ENCODE peak calls at places on chromosomes 11 and 22, in five cellular contexts. C, M, S, A and X are unnamed samples.

GRCh38 chr22:30459206-30460052 is 12.4 kb downstream of the SEC14L3 start:
- DNase-seq in C (peak; percentile 26), M (no peak), S (peak; percentile 25), A (no peak), X (peak; percentile 58)

GRCh38 chr11:47399860-47400812 is 8.3 kb upstream of the SLC39A13 start:
- DNase-seq in C (no peak), M (no peak), S (no peak), A (no peak), X (no peak)

GRCh38 chr11:72561856-72562255 is 112.4 kb downstream of the PDE2A start:
- DNase-seq in C (no peak), M (no peak), S (peak; percentile 32), A (no peak), X (peak; percentile 39)

GRCh38 chr11:126232683-126233082 is 21.1 kb downstream of the FAM118B start:
- DNase-seq in C (no peak), M (no peak), S (no peak), A (no peak), X (no peak)

GRCh38 chr22:36823177-36823839 is 6.5 kb upstream of the PVALB start:
- DNase-seq in C (peak; percentile 5), M (no peak), S (no peak), A (peak; percentile 23), X (no peak)

GRCh38 chr11:66233301-66233700 is 35.1 kb upstream of the RAB1B start:
- DNase-seq in C (no peak), M (no peak), S (no peak), A (no peak), X (no peak)

GRCh38 chr11:105466582-105467228 is 143.2 kb upstream of the GRIA4 start:
- DNase-seq in C (peak; percentile 85), M (no peak), S (peak; percentile 61), A (peak; percentile 58), X (peak; percentile 73)

GRCh38 chr22:21641417-21641794 is 696 bp upstream of the SDF2L1 start:
- DNase-seq in C (peak; percentile 55), M (no peak), S (peak; percentile 65), A (no peak), X (peak; percentile 39)

GRCh38 chr11:44604171-44604581 is 38.7 kb downstream of the CD82 start:
- DNase-seq in C (peak; percentile 53), M (no peak), S (no peak), A (peak; percentile 28), X (peak; percentile 31)

GRCh38 chr22:44403930-44404329 is 91.2 kb upstream of the SHISAL1 start:
- DNase-seq in C (no peak), M (no peak), S (no peak), A (no peak), X (no peak)

GRCh38 chr11:66985508-66986177 is 10.5 kb downstream of the C11orf86 start:
- DNase-seq in C (no peak), M (no peak), S (no peak), A (no peak), X (no peak)

GRCh38 chr22:42294034-42294985 is 23.9 kb upstream of the TCF20 start:
- DNase-seq in C (peak; percentile 41), M (no peak), S (peak; percentile 69), A (peak; percentile 12), X (peak; percentile 68)

GRCh38 chr11:56183459-56183858 is 7.0 kb downstream of the OR5J2 start:
- DNase-seq in C (no peak), M (no peak), S (no peak), A (no peak), X (no peak)

GRCh38 chr11:68212421-68213134 is 518 bp downstream of the KMT5B start:
- DNase-seq in C (peak; percentile 75), M (peak; percentile 31), S (peak; percentile 87), A (peak; percentile 56), X (peak; percentile 73)

GRCh38 chr11:78841451-78842060 is 266.9 kb upstream of the NARS2 start:
- DNase-seq in C (peak; percentile 46), M (no peak), S (peak; percentile 23), A (no peak), X (peak; percentile 67)

GRCh38 chr11:74462009-74462408 is 5.3 kb downstream of the KCNE3 start:
- DNase-seq in C (no peak), M (no peak), S (peak; percentile 83), A (no peak), X (no peak)

GRCh38 chr11:119236490-119236889 is 30.4 kb downstream of the CBL start:
- DNase-seq in C (peak; percentile 72), M (no peak), S (peak; percentile 17), A (peak; percentile 15), X (peak; percentile 55)

GRCh38 chr11:44634401-44635281 is 69.2 kb downstream of the CD82 start:
- DNase-seq in C (peak; percentile 79), M (no peak), S (peak; percentile 71), A (peak; percentile 69), X (peak; percentile 66)

GRCh38 chr11:35836185-35836584 is 107.7 kb upstream of the LDLRAD3 start:
- DNase-seq in C (no peak), M (no peak), S (no peak), A (no peak), X (no peak)

GRCh38 chr11:109641549-109641948 is 219.6 kb downstream of the C11orf87 start:
- DNase-seq in C (peak; percentile 38), M (peak; percentile 14), S (peak; percentile 35), A (peak; percentile 47), X (peak; percentile 71)

GRCh38 chr11:78262710-78263109 is 74.0 kb downstream of the USP35 start:
- DNase-seq in C (peak; percentile 29), M (no peak), S (no peak), A (no peak), X (no peak)

GRCh38 chr22:19876314-19876940 is 21.8 kb upstream of the GNB1L start:
- DNase-seq in C (no peak), M (no peak), S (peak; percentile 41), A (no peak), X (no peak)

GRCh38 chr11:73288197-73288872 is 16.2 kb downstream of the P2RY6 start:
- DNase-seq in C (no peak), M (no peak), S (no peak), A (no peak), X (no peak)

GRCh38 chr11:75513250-75513649 is 12.5 kb downstream of the GDPD5 start:
- DNase-seq in C (peak; percentile 92), M (no peak), S (peak; percentile 36), A (peak; percentile 54), X (no peak)

GRCh38 chr11:101478587-101479375 is 105.0 kb downstream of the TRPC6 start:
- DNase-seq in C (no peak), M (no peak), S (no peak), A (no peak), X (peak; percentile 70)

GRCh38 chr22:50507991-50508884 is at the start of gene NCAPH2:
- DNase-seq in C (peak; percentile 95), M (peak; percentile 76), S (peak; percentile 98), A (peak; percentile 83), X (peak; percentile 98)

GRCh38 chr11:7246179-7246578 is 5.5 kb upstream of the SYT9 start:
- DNase-seq in C (no peak), M (no peak), S (no peak), A (no peak), X (peak; percentile 70)

GRCh38 chr11:97078443-97078842 is 688.6 kb downstream of the JRKL start:
- DNase-seq in C (no peak), M (no peak), S (no peak), A (no peak), X (no peak)

GRCh38 chr11:34926101-34926830 is 9.8 kb downstream of the PDHX start:
- DNase-seq in C (peak; percentile 62), M (peak; percentile 16), S (peak; percentile 74), A (peak; percentile 33), X (peak; percentile 56)

GRCh38 chr11:120306519-120307242 is 18.4 kb upstream of the TLCD5 start:
- DNase-seq in C (peak; percentile 91), M (peak; percentile 71), S (peak; percentile 85), A (peak; percentile 89), X (peak; percentile 96)
- TF ChIP-seq CTCF in C (peak; percentile 62), M (peak; percentile 77), S (peak; percentile 69), A (peak; percentile 59), X (peak; percentile 79)

DNA sequence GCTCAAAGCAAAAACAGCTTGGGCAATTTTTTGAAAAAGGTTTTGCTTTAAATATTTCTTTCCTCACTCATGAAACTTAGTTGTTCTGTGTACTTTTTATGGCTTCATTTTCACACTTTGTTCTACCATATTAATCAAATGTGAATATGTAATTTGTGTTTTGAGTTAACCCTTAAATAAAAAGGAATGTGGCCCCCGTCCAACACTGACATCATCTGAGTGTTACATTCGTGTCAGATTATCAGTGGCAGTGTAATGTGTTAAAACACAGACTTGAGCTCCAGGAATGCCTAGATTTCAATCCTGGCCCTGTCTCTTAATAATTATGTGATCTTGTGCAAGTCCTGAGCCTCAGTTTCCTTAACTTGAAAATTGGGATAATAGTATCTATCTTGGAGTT is 5.6 kb downstream of the RTN3 start:
- DNase-seq in C (no peak), M (no peak), S (no peak), A (no peak), X (no peak)
- H3K4me3 ChIP-seq in C (no peak overlapping the region), M (no peak overlapping the region), S (no peak overlapping the region), A (no peak overlapping the region), X (no peak overlapping the region)

DNA sequence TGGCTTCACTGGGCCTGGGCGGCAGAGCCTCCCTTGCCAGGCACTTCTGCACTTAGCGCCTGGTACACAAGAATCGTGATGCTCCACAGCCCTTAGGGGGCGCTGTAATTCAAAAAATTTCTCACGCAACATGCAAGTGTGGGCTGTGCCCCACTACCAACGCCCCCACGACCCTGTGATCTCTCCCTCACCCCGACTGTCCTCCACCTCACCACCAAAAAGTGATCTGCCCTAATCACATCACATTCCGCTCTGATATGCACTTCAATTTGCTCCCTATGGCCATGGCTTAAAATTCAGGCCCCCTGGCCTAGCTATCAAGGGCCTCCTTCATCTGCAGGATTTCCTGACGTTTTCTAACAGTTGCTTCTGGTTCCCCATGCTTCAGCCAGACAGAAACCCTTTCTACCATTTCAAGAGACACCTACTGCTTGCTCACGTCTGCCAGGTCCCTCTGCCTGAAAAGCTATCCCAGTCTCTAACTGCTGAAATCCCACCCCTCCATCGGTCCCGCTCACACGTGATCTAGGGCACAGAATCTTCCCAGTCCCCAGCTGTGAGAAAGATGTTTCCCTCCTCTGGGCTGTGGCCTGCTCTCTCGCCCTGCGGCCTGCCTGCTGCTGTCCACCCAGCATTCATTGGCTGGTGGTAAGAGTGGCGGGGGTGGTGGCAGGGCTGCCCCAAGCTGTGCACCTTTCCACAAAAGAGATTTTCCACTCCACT is 27.9 kb upstream of the LRRC32 start:
- DNase-seq in C (no peak), M (no peak), S (no peak), A (no peak), X (peak; percentile 27)
- TF ChIP-seq CTCF in C (peak; percentile 18), M (peak; percentile 23), S (peak; percentile 29), A (peak; percentile 20), X (peak; percentile 7)

DNA sequence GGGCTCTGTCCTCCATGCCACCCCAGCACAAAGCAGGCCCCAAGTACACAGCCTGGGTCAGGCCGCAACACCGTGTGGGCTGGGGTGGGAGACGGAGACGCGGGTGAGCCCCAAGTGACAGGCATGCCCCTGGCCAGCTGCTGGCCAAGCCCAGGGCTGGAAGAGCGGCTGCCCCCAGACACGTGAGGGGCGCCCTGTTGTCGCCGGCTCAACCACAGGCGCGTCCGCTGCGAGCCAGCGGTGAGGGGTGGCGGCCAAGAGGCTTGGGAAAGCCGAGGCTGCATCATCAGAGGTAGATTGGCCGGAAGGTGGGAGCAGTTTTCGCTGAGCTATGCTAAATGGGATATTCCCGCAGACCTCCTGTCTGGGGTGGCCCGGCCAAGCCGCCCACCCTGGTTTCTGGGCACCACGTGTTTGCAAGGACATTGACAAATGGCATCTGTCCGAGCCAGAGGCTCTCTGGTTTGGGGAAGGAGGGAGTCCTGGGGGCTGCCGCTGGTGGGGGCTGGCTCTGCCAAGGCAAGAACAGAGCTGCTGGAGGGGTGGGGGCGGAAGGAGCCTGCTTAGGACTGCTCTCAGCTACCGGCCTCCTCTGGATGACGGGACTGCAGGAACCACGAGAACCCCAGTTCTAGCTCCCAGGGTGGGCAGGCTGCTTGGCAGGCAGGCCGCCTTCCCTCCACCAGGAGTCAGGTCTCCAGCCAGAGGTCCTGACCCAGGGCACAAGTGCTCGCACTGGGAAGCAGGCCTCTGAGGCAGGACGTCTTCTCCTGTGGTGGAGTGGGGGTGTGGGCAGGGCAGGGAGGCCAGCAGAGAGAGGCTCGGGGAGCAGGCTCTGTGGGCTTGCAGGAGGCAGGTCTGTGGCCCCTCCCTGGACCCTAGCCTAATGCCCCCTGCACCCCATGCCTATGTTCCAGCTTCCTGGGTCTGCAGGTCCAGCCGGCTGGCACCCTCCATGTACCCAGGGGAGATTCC is 552 bp downstream of the PRR33 start:
- DNase-seq in C (no peak), M (no peak), S (no peak), A (no peak), X (no peak)
- H3K4me3 ChIP-seq in C (no peak overlapping the region), M (no peak overlapping the region), S (no peak overlapping the region), A (no peak overlapping the region), X (no peak overlapping the region)